ENCODE peak calls at places on chromosome 13, in four cellular contexts. B is uterus, V is upper lobe of left lung, O is IMR-90. A is an unnamed sample.

GRCh38 chr13:40798380-40798779 is 9.0 kb downstream of the SLC25A15 start:
- DNase-seq in B (no peak), V (no peak), O (no peak), A (peak; percentile 81)

GRCh38 chr13:25731511-25731910 is 320.3 kb downstream of the SHISA2 start:
- DNase-seq in B (no peak), V (no peak), O (no peak), A (no peak)

GRCh38 chr13:44116562-44117315 is 237.0 kb downstream of the LACC1 start:
- DNase-seq in B (no peak), V (no peak), O (peak; percentile 18), A (no peak)

GRCh38 chr13:45630791-45631190 is 15.3 kb upstream of the ERICH6B start:
- DNase-seq in B (no peak), V (no peak), O (no peak), A (no peak)

GRCh38 chr13:30477346-30478235 is 11.9 kb upstream of the HMGB1 start:
- DNase-seq in B (no peak), V (no peak), O (no peak), A (no peak)

GRCh38 chr13:32501058-32501457 is 37.5 kb downstream of the N4BP2L2 start:
- DNase-seq in B (no peak), V (no peak), O (peak; percentile 7), A (no peak)

GRCh38 chr13:42396501-42396900 is 124.5 kb downstream of the AKAP11 start:
- DNase-seq in B (no peak), V (peak; percentile 0), O (no peak), A (no peak)

GRCh38 chr13:84431646-84432045 is 549.4 kb upstream of the SLITRK1 start:
- DNase-seq in B (no peak), V (no peak), O (peak; percentile 66), A (no peak)

GRCh38 chr13:112725346-112726017 is 35.6 kb downstream of the ATP11A start:
- DNase-seq in B (no peak), V (peak; percentile 60), O (peak; percentile 62), A (no peak)

GRCh38 chr13:97344250-97345175 is 89.5 kb upstream of the RAP2A start:
- DNase-seq in B (peak; percentile 63), V (no peak), O (peak; percentile 61), A (peak; percentile 75)

GRCh38 chr13:112733112-112733511 is 43.3 kb downstream of the ATP11A start:
- DNase-seq in B (no peak), V (no peak), O (no peak), A (no peak)

GRCh38 chr13:19713186-19713965 is 69.4 kb downstream of the PSPC1 start:
- DNase-seq in B (no peak), V (no peak), O (peak; percentile 85), A (no peak)

GRCh38 chr13:53028637-53029121 is at the start of gene OLFM4:
- DNase-seq in B (no peak), V (peak; percentile 13), O (no peak), A (no peak)

GRCh38 chr13:31051999-31052398 is 109.7 kb downstream of the HSPH1 start:
- DNase-seq in B (no peak), V (no peak), O (peak; percentile 8), A (no peak)

GRCh38 chr13:84844473-84844872 is 954.7 kb downstream of the SLITRK6 start:
- DNase-seq in B (no peak), V (no peak), O (no peak), A (no peak)

DNA sequence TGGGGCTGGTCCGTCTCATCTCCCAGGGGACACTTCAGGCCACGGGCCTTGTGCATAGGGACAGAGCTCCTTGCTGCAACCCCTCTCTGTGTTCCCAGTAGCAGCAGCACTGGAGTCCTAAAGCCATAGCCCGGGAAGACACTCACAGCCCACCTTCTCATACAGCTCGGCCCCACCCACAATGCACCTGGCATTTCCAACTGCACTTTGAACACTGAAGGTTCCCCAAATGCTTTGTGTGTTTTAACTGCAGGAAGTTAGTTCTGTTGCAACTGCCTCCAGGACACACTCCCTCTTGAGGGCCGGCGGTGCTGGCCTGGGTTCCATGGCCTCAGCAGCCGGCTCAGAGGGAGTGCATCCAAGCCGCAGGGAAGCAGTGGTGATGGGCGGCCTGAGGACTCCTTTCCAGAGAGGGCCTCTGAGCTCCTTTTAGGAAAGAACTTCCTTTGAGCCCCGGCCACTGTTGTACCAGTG is 22.7 kb upstream of the TMEM255B start:
- DNase-seq in B (no peak), V (no peak), O (no peak), A (no peak)
- TF ChIP-seq POLR2A in B (no peak), V (no peak), O (no peak), A (no peak)

GRCh38 chr13:47463002-47463401 is 538.1 kb downstream of the SUCLA2 start:
- DNase-seq in B (no peak), V (no peak), O (no peak), A (no peak)

GRCh38 chr13:47457631-47458030 is 543.4 kb downstream of the SUCLA2 start:
- DNase-seq in B (no peak), V (no peak), O (peak; percentile 49), A (no peak)

GRCh38 chr13:47455581-47455980 is 545.5 kb downstream of the SUCLA2 start:
- DNase-seq in B (no peak), V (no peak), O (no peak), A (no peak)

GRCh38 chr13:47463726-47464125 is 537.3 kb downstream of the SUCLA2 start:
- DNase-seq in B (no peak), V (no peak), O (peak; percentile 69), A (no peak)

GRCh38 chr13:47459512-47459911 is 541.6 kb downstream of the SUCLA2 start:
- DNase-seq in B (no peak), V (no peak), O (peak; percentile 43), A (no peak)
- TF ChIP-seq CTCF in B (no peak), V (no peak), O (peak; percentile 43), A (peak; percentile 27)

GRCh38 chr13:77339408-77339807 is 12.5 kb upstream of the MYCBP2 start:
- DNase-seq in B (no peak), V (no peak), O (no peak), A (no peak)
- H3K4me1 ChIP-seq in B (no peaks in the 10 kb centered on the region), V (no peaks in the 10 kb centered on the region), O (no peaks in the 10 kb centered on the region), A (no peaks in the 10 kb centered on the region)

GRCh38 chr13:75480691-75481175 is 1.2 kb downstream of the TBC1D4 start:
- DNase-seq in B (peak; percentile 44), V (peak; percentile 88), O (peak; percentile 37), A (peak; percentile 84)
- TF ChIP-seq POLR2A in B (no peak), V (no peak), O (no peak), A (no peak)

GRCh38 chr13:26873174-26873698 is 112.7 kb upstream of the GPR12 start:
- DNase-seq in B (no peak), V (no peak), O (no peak), A (no peak)
- TF ChIP-seq CTCF in B (no peak), V (no peak), O (no peak), A (no peak)

GRCh38 chr13:74773263-74773662 is 639.1 kb upstream of the KLF12 start:
- DNase-seq in B (no peak), V (no peak), O (no peak), A (no peak)

GRCh38 chr13:74770361-74770760 is 636.2 kb upstream of the KLF12 start:
- DNase-seq in B (no peak), V (no peak), O (peak; percentile 94), A (no peak)

GRCh38 chr13:74771964-74772363 is 637.8 kb upstream of the KLF12 start:
- DNase-seq in B (no peak), V (no peak), O (peak; percentile 87), A (no peak)

GRCh38 chr13:74778087-74778486 is 643.9 kb upstream of the KLF12 start:
- DNase-seq in B (no peak), V (no peak), O (no peak), A (no peak)

DNA sequence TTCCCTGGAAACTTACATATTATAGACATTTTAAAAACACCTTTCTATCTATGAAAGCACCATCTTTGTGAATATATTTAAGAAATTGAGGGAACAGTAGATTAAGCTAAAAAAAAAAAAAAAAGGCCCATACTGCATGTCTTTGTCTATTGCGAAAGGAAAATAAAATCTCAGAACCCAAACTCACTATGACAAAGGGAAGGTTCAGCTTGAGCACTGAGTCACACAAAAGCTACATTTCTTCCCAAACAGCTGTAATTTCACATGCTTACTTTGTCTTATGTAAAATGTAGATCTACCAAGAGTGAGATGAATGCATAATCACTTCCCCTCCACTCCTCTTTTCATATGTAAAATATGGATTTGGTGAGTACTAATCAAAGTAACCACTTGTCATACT is 640.0 kb upstream of the KLF12 start:
- DNase-seq in B (no peak), V (no peak), O (peak; percentile 75), A (no peak)
- H3K4me1 ChIP-seq in B (no peaks in the 10 kb centered on the region), V (no peaks in the 10 kb centered on the region), O (peaks cover 10% of the 10 kb centered on the region), A (no peaks in the 10 kb centered on the region)

GRCh38 chr13:106354961-106355360 is 180.5 kb downstream of the EFNB2 start:
- DNase-seq in B (no peak), V (no peak), O (no peak), A (no peak)

GRCh38 chr13:106352850-106353249 is 182.6 kb downstream of the EFNB2 start:
- DNase-seq in B (no peak), V (no peak), O (peak; percentile 69), A (no peak)

GRCh38 chr13:106348032-106348431 is 187.4 kb downstream of the EFNB2 start:
- DNase-seq in B (no peak), V (no peak), O (peak; percentile 48), A (no peak)

GRCh38 chr13:106349080-106349841 is 186.2 kb downstream of the EFNB2 start:
- DNase-seq in B (no peak), V (peak; percentile 56), O (peak; percentile 34), A (peak; percentile 22)

DNA sequence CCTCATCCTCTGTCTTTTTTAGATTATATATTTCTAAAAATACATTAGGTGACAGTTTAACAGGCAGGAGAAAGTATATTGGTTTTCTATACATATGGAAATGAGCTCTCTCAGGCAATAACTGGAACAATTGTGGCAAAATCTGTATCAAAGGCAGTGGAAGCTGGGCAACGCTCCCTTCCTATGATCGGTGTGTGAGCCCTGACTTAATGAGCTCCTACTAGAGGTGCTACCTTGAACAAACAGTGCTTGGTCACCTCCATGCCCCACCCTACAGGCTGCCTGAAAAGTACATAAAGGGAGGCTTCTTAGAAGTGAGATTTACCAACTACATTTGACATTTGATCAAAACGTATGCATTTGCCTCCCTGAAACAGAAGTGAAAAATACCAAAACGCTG is 185.3 kb downstream of the EFNB2 start:
- DNase-seq in B (no peak), V (no peak), O (no peak), A (no peak)
- TF ChIP-seq POLR2A in B (no peak), V (no peak), O (no peak), A (no peak)

GRCh38 chr13:110062777-110063442 is 244.0 kb downstream of the COL4A1 start:
- DNase-seq in B (no peak), V (peak; percentile 28), O (no peak), A (peak; percentile 35)

GRCh38 chr13:110062077-110062776 is 244.7 kb downstream of the COL4A1 start:
- DNase-seq in B (no peak), V (peak; percentile 23), O (peak; percentile 20), A (peak; percentile 46)

GRCh38 chr13:110063490-110063889 is 243.5 kb downstream of the COL4A1 start:
- DNase-seq in B (no peak), V (no peak), O (no peak), A (no peak)

GRCh38 chr13:110064022-110064421 is 242.9 kb downstream of the COL4A1 start:
- DNase-seq in B (no peak), V (no peak), O (no peak), A (no peak)

GRCh38 chr13:110061270-110061669 is 245.7 kb downstream of the COL4A1 start:
- DNase-seq in B (no peak), V (no peak), O (no peak), A (no peak)
- TF ChIP-seq CTCF in B (no peak), V (no peak), O (no peak), A (no peak)